ENCODE peak calls at places on chromosomes 7 and 10, in nine cellular contexts. K is ACHN; X is left colon; L is Kasumi-1; A is A549; M is retinal pigment epithelial cell; Y is activated CD4-positive, CD25-positive, alpha-beta regulatory T cell; G is mucosa of descending colon; P is neural progenitor cell. Q is an unnamed sample.

GRCh38 chr7:118855290-118855689 is 630.8 kb downstream of the ANKRD7 start:
- DNase-seq in K (no peak), X (no peak), L (no peak), A (no peak), M (no peak), Y (no peak), G (no peak), P (no peak), Q (no peak)

GRCh38 chr7:29609162-29610030 is 45.8 kb downstream of the PRR15 start:
- DNase-seq in K (peak), X (peak), L (peak), A (peak), M (no peak), Y (no peak), G (peak), P (peak), Q (peak)

GRCh38 chr7:33418251-33418701 is 288.9 kb downstream of the BBS9 start:
- DNase-seq in K (no peak), X (no peak), L (no peak), A (no peak), M (no peak), Y (no peak), G (no peak), P (peak), Q (no peak)

GRCh38 chr7:44995555-44996493 is 4.2 kb upstream of the CCM2 start:
- DNase-seq in K (no peak), X (no peak), L (no peak), A (no peak), M (no peak), Y (no peak), G (no peak), P (no peak), Q (no peak)

GRCh38 chr7:1968397-1969111 is 264.2 kb downstream of the MAD1L1 start:
- DNase-seq in K (no peak), X (no peak), L (no peak), A (no peak), M (no peak), Y (no peak), G (peak), P (no peak), Q (no peak)

GRCh38 chr10:86107131-86107530 is 259.5 kb downstream of the GRID1 start:
- DNase-seq in K (no peak), X (no peak), L (no peak), A (no peak), M (no peak), Y (no peak), G (no peak), P (no peak), Q (no peak)

GRCh38 chr10:95560288-95561199 is 627 bp downstream of the SORBS1 start:
- DNase-seq in K (peak), X (peak), L (peak), A (no peak), M (no peak), Y (peak), G (peak), P (peak), Q (no peak)

GRCh38 chr7:72805526-72806494 is 22.2 kb downstream of the TYW1B start:
- DNase-seq in K (no peak), X (no peak), L (peak), A (peak), M (no peak), Y (no peak), G (no peak), P (no peak), Q (no peak)

GRCh38 chr10:100730739-100731602 is 14.4 kb upstream of the PAX2 start:
- DNase-seq in K (peak), X (no peak), L (peak), A (peak), M (no peak), Y (no peak), G (no peak), P (peak), Q (no peak)

GRCh38 chr7:139043823-139044812 is 8.3 kb upstream of the ZC3HAV1L start:
- DNase-seq in K (no peak), X (no peak), L (no peak), A (peak), M (no peak), Y (peak), G (no peak), P (no peak), Q (no peak)

GRCh38 chr10:56496087-56496486 is 135.0 kb upstream of the ZWINT start:
- DNase-seq in K (no peak), X (no peak), L (no peak), A (no peak), M (no peak), Y (no peak), G (no peak), P (no peak), Q (no peak)

GRCh38 chr10:51311232-51311631 is 236.9 kb downstream of the PRKG1 start:
- DNase-seq in K (no peak), X (no peak), L (no peak), A (no peak), M (no peak), Y (no peak), G (no peak), P (no peak), Q (no peak)

GRCh38 chr10:117796394-117796793 is 250.3 kb downstream of the RAB11FIP2 start:
- DNase-seq in K (no peak), X (no peak), L (no peak), A (no peak), M (no peak), Y (no peak), G (no peak), P (no peak), Q (no peak)

GRCh38 chr10:97740613-97741012 is 3.7 kb downstream of the ZFYVE27 start:
- DNase-seq in K (no peak), X (no peak), L (no peak), A (no peak), M (no peak), Y (no peak), G (no peak), P (no peak), Q (no peak)

GRCh38 chr10:103967433-103968142 is 648 bp downstream of the SLK start:
- DNase-seq in K (peak), X (no peak), L (peak), A (peak), M (no peak), Y (peak), G (no peak), P (peak), Q (no peak)

GRCh38 chr10:84574101-84574500 is 245.7 kb downstream of the CCSER2 start:
- DNase-seq in K (no peak), X (no peak), L (peak), A (peak), M (no peak), Y (no peak), G (no peak), P (no peak), Q (no peak)

GRCh38 chr10:62805139-62806092 is 896 bp downstream of the ADO start:
- DNase-seq in K (peak), X (peak), L (peak), A (peak), M (no peak), Y (no peak), G (peak), P (peak), Q (no peak)

Q was measured in HCT116.